ENCODE peak calls at places on chromosomes 6 and 20, in ten cellular contexts. W is putamen; P is AML-193; M is HEK293T; X is NCI-H1436; T is activated gamma-delta T cell treated with Interleukin-2 at 50 U/mL for 16 hours; U is activated CD8-positive, alpha-beta memory T cell treated with anti-CD3 and anti-CD28 coated beads for 4 hours; Y is fibroblast of the aortic adventitia; K is NCI-H2081; Z is NAMALWA. N is an unnamed sample.
A peak's percentile ranks its signal among the peaks of the same experiment; 100 is the strongest.

GRCh38 chr20:52497731-52498130 is 306.2 kb upstream of the ZFP64 start:
- DNase-seq in P (no peak), U (no peak), T (no peak), Y (no peak), Z (no peak), K (no peak), X (no peak), W (no peak), M (no peak), N (no peak)

GRCh38 chr20:10309326-10309725 is 90.7 kb downstream of the SNAP25 start:
- DNase-seq in T (no peak), M (no peak), X (no peak), U (no peak), P (no peak), Y (peak; percentile 94), W (no peak), K (no peak), Z (no peak), N (no peak)

GRCh38 chr6:102907181-102907580 is 1513.7 kb downstream of the GRIK2 start:
- DNase-seq in K (no peak), X (no peak), W (no peak), T (no peak), Z (peak; percentile 36), P (no peak), M (no peak), Y (no peak), U (no peak), N (no peak)

GRCh38 chr6:29530671-29531310 is 28.7 kb downstream of the UBD start:
- DNase-seq in P (no peak), X (no peak), Y (no peak), K (no peak), T (no peak), M (no peak), U (no peak), Z (no peak), W (no peak), N (no peak)

GRCh38 chr6:139754898-139755754 is 380.7 kb upstream of the CITED2 start:
- DNase-seq in M (no peak), P (no peak), Z (no peak), X (no peak), T (no peak), Y (no peak), W (no peak), U (no peak), K (no peak), N (no peak)

GRCh38 chr20:43007525-43007924 is 182.2 kb downstream of the PTPRT start:
- DNase-seq in M (no peak), W (no peak), X (no peak), P (no peak), T (no peak), Z (no peak), U (no peak), K (no peak), Y (no peak), N (no peak)

GRCh38 chr6:15351631-15352030 is 105.8 kb downstream of the JARID2 start:
- DNase-seq in M (no peak), Y (peak; percentile 96), W (no peak), Z (no peak), P (no peak), T (no peak), K (no peak), X (no peak), U (no peak), N (no peak)

GRCh38 chr6:168407842-168408241 is 33.1 kb upstream of the SMOC2 start:
- DNase-seq in Y (no peak), Z (no peak), K (no peak), T (no peak), P (no peak), M (no peak), U (no peak), X (no peak), W (no peak), N (no peak)

GRCh38 chr20:4112490-4113420 is 97.4 kb upstream of the RNF24 start:
- DNase-seq in W (no peak), K (no peak), U (no peak), X (no peak), Y (peak; percentile 76), Z (no peak), P (peak; percentile 31), M (no peak), T (no peak), N (no peak)

GRCh38 chr6:14660767-14661166 is 543.2 kb downstream of the CD83 start:
- DNase-seq in W (no peak), Y (no peak), M (no peak), T (no peak), X (no peak), K (no peak), Z (no peak), P (no peak), U (no peak), N (no peak)

GRCh38 chr6:34743625-34744293 is 13.5 kb upstream of the SNRPC start:
- DNase-seq in Z (no peak), U (no peak), P (no peak), M (no peak), Y (no peak), X (no peak), T (no peak), W (no peak), K (no peak), N (no peak)

GRCh38 chr20:6501061-6501460 is 266.4 kb upstream of the BMP2 start:
- DNase-seq in Y (peak; percentile 30), P (no peak), Z (no peak), K (no peak), W (no peak), X (no peak), T (no peak), M (no peak), U (no peak), N (no peak)

GRCh38 chr20:56781108-56781739 is 152.1 kb downstream of the TFAP2C start:
- DNase-seq in W (no peak), Y (peak; percentile 17), K (no peak), M (no peak), U (no peak), T (no peak), X (no peak), P (no peak), Z (no peak), N (no peak)

GRCh38 chr6:26493258-26493657 is 6.8 kb upstream of the BTN1A1 start:
- DNase-seq in Y (peak; percentile 54), T (no peak), U (no peak), X (no peak), K (no peak), M (peak; percentile 27), Z (peak; percentile 39), P (peak; percentile 35), W (no peak), N (no peak)

GRCh38 chr6:87155920-87156600 is 695 bp downstream of the ZNF292 start:
- DNase-seq in M (peak; percentile 53), X (peak; percentile 5), Y (peak; percentile 35), Z (peak; percentile 55), K (no peak), P (peak; percentile 43), U (peak; percentile 20), W (no peak), T (no peak), N (peak; percentile 90)

GRCh38 chr20:36866681-36867485 is 9.1 kb upstream of the TLDC2 start:
- DNase-seq in U (no peak), X (no peak), T (no peak), K (no peak), Y (peak; percentile 45), Z (peak; percentile 44), P (no peak), W (no peak), M (no peak), N (no peak)